ENCODE peak calls at places on chromosomes 7 and 10, in ten cellular contexts. One of them, this sample, is unnamed.

GRCh38 chr10:126160971-126161630 is 227.2 kb downstream of the ADAM12 start:
- DNase-seq in foreskin fibroblast: no peak
- DNase-seq in epithelial cell of esophagus: no peak
- DNase-seq in GM10248: no peak
- DNase-seq in heart left ventricle: no peak
- DNase-seq in SK-N-SH: no peak
- DNase-seq in lower lobe of right lung: no peak
- DNase-seq in uterus: no peak
- DNase-seq in psoas muscle: no peak
- DNase-seq in neural crest cell: no peak
- DNase-seq in this sample: no peak

GRCh38 chr10:73772280-73773151 is 9.3 kb upstream of the CHCHD1 start:
- DNase-seq in foreskin fibroblast: peak; percentile 87
- DNase-seq in epithelial cell of esophagus: peak; percentile 79
- DNase-seq in GM10248: peak; percentile 82
- DNase-seq in heart left ventricle: peak; percentile 90
- DNase-seq in SK-N-SH: peak; percentile 95
- DNase-seq in lower lobe of right lung: peak; percentile 91
- DNase-seq in uterus: peak; percentile 89
- DNase-seq in psoas muscle: peak; percentile 90
- DNase-seq in neural crest cell: peak; percentile 85
- DNase-seq in this sample: peak; percentile 97

GRCh38 chr10:93752761-93753160 is 5.0 kb upstream of the LGI1 start:
- DNase-seq in foreskin fibroblast: peak; percentile 60
- DNase-seq in epithelial cell of esophagus: peak; percentile 73
- DNase-seq in GM10248: no peak
- DNase-seq in heart left ventricle: no peak
- DNase-seq in SK-N-SH: no peak
- DNase-seq in lower lobe of right lung: no peak
- DNase-seq in uterus: no peak
- DNase-seq in psoas muscle: no peak
- DNase-seq in neural crest cell: no peak
- DNase-seq in this sample: no peak

GRCh38 chr10:73366381-73367298 is 8.0 kb upstream of the CFAP70 start:
- DNase-seq in foreskin fibroblast: no peak
- DNase-seq in epithelial cell of esophagus: no peak
- DNase-seq in GM10248: peak; percentile 16
- DNase-seq in heart left ventricle: no peak
- DNase-seq in SK-N-SH: no peak
- DNase-seq in lower lobe of right lung: no peak
- DNase-seq in uterus: no peak
- DNase-seq in psoas muscle: no peak
- DNase-seq in neural crest cell: no peak
- DNase-seq in this sample: peak; percentile 46

GRCh38 chr7:48033922-48034321 is 1.4 kb upstream of the C7orf57 start:
- DNase-seq in foreskin fibroblast: no peak
- DNase-seq in epithelial cell of esophagus: peak; percentile 34
- DNase-seq in GM10248: no peak
- DNase-seq in heart left ventricle: no peak
- DNase-seq in SK-N-SH: no peak
- DNase-seq in lower lobe of right lung: no peak
- DNase-seq in uterus: no peak
- DNase-seq in psoas muscle: no peak
- DNase-seq in neural crest cell: no peak
- DNase-seq in this sample: no peak

GRCh38 chr10:102649770-102650654 is 5.7 kb downstream of the TRIM8 start:
- DNase-seq in foreskin fibroblast: no peak
- DNase-seq in epithelial cell of esophagus: no peak
- DNase-seq in GM10248: no peak
- DNase-seq in heart left ventricle: no peak
- DNase-seq in SK-N-SH: peak; percentile 55
- DNase-seq in lower lobe of right lung: no peak
- DNase-seq in uterus: no peak
- DNase-seq in psoas muscle: peak; percentile 53
- DNase-seq in neural crest cell: no peak
- DNase-seq in this sample: no peak

GRCh38 chr7:99224263-99224947 is 16.5 kb upstream of the KPNA7 start:
- DNase-seq in foreskin fibroblast: no peak
- DNase-seq in epithelial cell of esophagus: peak; percentile 97
- DNase-seq in GM10248: no peak
- DNase-seq in heart left ventricle: no peak
- DNase-seq in SK-N-SH: no peak
- DNase-seq in lower lobe of right lung: no peak
- DNase-seq in uterus: no peak
- DNase-seq in psoas muscle: no peak
- DNase-seq in neural crest cell: no peak
- DNase-seq in this sample: no peak

GRCh38 chr10:71346731-71347130 is 27.7 kb downstream of the SLC29A3 start:
- DNase-seq in foreskin fibroblast: no peak
- DNase-seq in epithelial cell of esophagus: no peak
- DNase-seq in GM10248: no peak
- DNase-seq in heart left ventricle: no peak
- DNase-seq in SK-N-SH: no peak
- DNase-seq in lower lobe of right lung: no peak
- DNase-seq in uterus: no peak
- DNase-seq in psoas muscle: no peak
- DNase-seq in neural crest cell: no peak
- DNase-seq in this sample: no peak

GRCh38 chr7:47942132-47942531 is 6.1 kb downstream of the PKD1L1 start:
- DNase-seq in foreskin fibroblast: no peak
- DNase-seq in epithelial cell of esophagus: no peak
- DNase-seq in GM10248: no peak
- DNase-seq in heart left ventricle: no peak
- DNase-seq in SK-N-SH: no peak
- DNase-seq in lower lobe of right lung: no peak
- DNase-seq in uterus: no peak
- DNase-seq in psoas muscle: no peak
- DNase-seq in neural crest cell: no peak
- DNase-seq in this sample: peak; percentile 18

GRCh38 chr10:9331583-9332008 is 1277.1 kb downstream of the GATA3 start:
- DNase-seq in foreskin fibroblast: peak; percentile 19
- DNase-seq in epithelial cell of esophagus: peak; percentile 65
- DNase-seq in GM10248: peak; percentile 54
- DNase-seq in heart left ventricle: no peak
- DNase-seq in SK-N-SH: peak; percentile 56
- DNase-seq in lower lobe of right lung: no peak
- DNase-seq in uterus: no peak
- DNase-seq in psoas muscle: no peak
- DNase-seq in neural crest cell: no peak
- DNase-seq in this sample: no peak

GRCh38 chr10:88987243-88987726 is 3.3 kb upstream of the FAS start:
- DNase-seq in foreskin fibroblast: no peak
- DNase-seq in epithelial cell of esophagus: no peak
- DNase-seq in GM10248: no peak
- DNase-seq in heart left ventricle: no peak
- DNase-seq in SK-N-SH: no peak
- DNase-seq in lower lobe of right lung: no peak
- DNase-seq in uterus: no peak
- DNase-seq in psoas muscle: no peak
- DNase-seq in neural crest cell: no peak
- DNase-seq in this sample: no peak

GRCh38 chr7:51426163-51426562 is 109.6 kb upstream of the COBL start:
- DNase-seq in foreskin fibroblast: no peak
- DNase-seq in epithelial cell of esophagus: no peak
- DNase-seq in GM10248: no peak
- DNase-seq in heart left ventricle: no peak
- DNase-seq in SK-N-SH: no peak
- DNase-seq in lower lobe of right lung: no peak
- DNase-seq in uterus: no peak
- DNase-seq in psoas muscle: no peak
- DNase-seq in neural crest cell: no peak
- DNase-seq in this sample: no peak

GRCh38 chr7:51430480-51431086 is 114.0 kb upstream of the COBL start:
- DNase-seq in foreskin fibroblast: no peak
- DNase-seq in epithelial cell of esophagus: peak; percentile 53
- DNase-seq in GM10248: peak; percentile 57
- DNase-seq in heart left ventricle: no peak
- DNase-seq in SK-N-SH: peak; percentile 79
- DNase-seq in lower lobe of right lung: no peak
- DNase-seq in uterus: no peak
- DNase-seq in psoas muscle: no peak
- DNase-seq in neural crest cell: peak; percentile 70
- DNase-seq in this sample: no peak

DNA sequence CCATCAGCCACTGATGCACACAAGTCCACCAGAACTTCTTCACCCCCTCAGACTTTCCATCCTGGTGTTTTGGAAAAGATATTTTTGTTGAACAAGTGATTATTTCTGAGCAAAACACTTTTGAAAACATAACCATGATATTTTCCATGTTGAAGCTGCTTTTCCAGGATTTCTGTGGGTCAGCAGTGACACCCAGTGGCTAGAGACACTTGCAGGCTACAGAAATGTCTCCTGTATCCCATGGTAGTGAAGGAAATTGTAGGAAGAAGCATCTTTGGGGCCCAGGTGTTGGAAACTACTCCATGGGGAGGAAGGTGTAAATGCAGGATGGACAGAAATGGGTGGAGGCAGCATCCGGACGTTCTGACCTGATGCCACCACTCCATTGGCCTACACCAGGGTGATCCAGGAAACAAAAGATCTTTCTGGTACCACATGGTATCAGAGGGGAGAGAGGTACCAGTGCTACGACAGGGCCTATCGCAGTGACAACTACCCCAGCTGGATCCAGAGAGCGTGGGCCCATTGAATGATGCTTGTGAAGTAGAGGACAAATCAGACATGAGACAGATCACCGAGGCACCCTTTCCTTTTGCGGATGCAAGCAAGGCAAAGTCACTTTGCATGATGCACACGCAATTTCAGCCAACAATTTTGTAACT is 111.7 kb upstream of the COBL start:
- DNase-seq in foreskin fibroblast: no peak
- DNase-seq in epithelial cell of esophagus: peak; percentile 15
- DNase-seq in GM10248: no peak
- DNase-seq in heart left ventricle: no peak
- DNase-seq in SK-N-SH: no peak
- DNase-seq in lower lobe of right lung: no peak
- DNase-seq in uterus: no peak
- DNase-seq in psoas muscle: no peak
- DNase-seq in neural crest cell: no peak
- DNase-seq in this sample: no peak
- TF ChIP-seq CTCF in foreskin fibroblast: no peak
- TF ChIP-seq CTCF in epithelial cell of esophagus: peak; percentile 53
- TF ChIP-seq CTCF in GM10248: no peak
- TF ChIP-seq CTCF in heart left ventricle: no peak
- TF ChIP-seq CTCF in SK-N-SH: peak; percentile 16
- TF ChIP-seq CTCF in lower lobe of right lung: no peak
- TF ChIP-seq CTCF in uterus: no peak
- TF ChIP-seq CTCF in psoas muscle: no peak
- TF ChIP-seq CTCF in neural crest cell: peak; percentile 68
- TF ChIP-seq CTCF in this sample: no peak

DNA sequence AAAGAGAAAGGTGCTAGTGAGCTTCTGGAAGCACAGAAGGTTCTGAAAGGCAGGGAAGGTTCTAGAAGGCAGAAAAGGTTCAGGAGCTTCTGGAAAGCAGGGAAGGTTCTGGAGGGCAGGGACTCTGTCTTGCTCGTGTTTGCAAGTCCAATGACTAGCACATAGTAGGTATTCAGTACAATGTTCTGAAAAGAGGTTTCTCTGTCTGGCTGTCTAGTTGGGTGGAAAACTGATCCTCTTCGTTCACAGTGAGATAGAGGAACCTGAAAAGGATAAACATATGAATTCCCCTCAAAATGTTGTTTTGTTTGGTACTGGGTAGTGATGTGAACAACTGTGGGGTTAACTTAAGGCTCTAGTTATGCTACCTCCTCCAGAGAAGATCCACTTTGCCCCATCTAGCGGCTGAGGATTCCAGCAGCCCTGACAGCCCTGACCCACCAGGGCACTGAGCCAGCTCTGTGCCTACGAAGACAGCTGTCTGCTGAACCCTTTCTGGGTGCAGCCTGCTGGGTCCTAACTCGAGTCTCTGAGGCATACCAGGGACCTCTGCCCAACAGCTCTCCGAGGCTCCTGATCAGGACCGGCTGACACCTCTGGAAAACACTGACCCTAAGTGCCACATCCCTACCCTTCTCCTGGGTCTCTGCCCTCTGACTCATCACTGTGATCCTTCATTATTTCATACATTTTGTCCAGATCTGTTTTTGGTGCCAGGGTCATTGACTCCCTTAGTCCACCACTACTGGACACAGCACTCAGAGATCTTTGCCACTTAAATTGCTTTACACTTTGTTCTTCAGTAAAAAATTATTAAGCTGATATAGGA is 15.4 kb downstream of the PTPRN2 start:
- DNase-seq in foreskin fibroblast: no peak
- DNase-seq in epithelial cell of esophagus: no peak
- DNase-seq in GM10248: no peak
- DNase-seq in heart left ventricle: no peak
- DNase-seq in SK-N-SH: peak; percentile 84
- DNase-seq in lower lobe of right lung: no peak
- DNase-seq in uterus: no peak
- DNase-seq in psoas muscle: no peak
- DNase-seq in neural crest cell: no peak
- DNase-seq in this sample: no peak
- TF ChIP-seq CTCF in foreskin fibroblast: no peak
- TF ChIP-seq CTCF in epithelial cell of esophagus: no peak
- TF ChIP-seq CTCF in GM10248: no peak
- TF ChIP-seq CTCF in heart left ventricle: no peak
- TF ChIP-seq CTCF in SK-N-SH: no peak
- TF ChIP-seq CTCF in lower lobe of right lung: no peak
- TF ChIP-seq CTCF in uterus: no peak
- TF ChIP-seq CTCF in psoas muscle: no peak
- TF ChIP-seq CTCF in neural crest cell: no peak
- TF ChIP-seq CTCF in this sample: no peak

GRCh38 chr10:34262965-34263364 is 552.1 kb downstream of the PARD3 start:
- DNase-seq in foreskin fibroblast: no peak
- DNase-seq in epithelial cell of esophagus: no peak
- DNase-seq in GM10248: no peak
- DNase-seq in heart left ventricle: no peak
- DNase-seq in SK-N-SH: no peak
- DNase-seq in lower lobe of right lung: no peak
- DNase-seq in uterus: no peak
- DNase-seq in psoas muscle: no peak
- DNase-seq in neural crest cell: no peak
- DNase-seq in this sample: no peak
- TF ChIP-seq CTCF in foreskin fibroblast: no peak
- TF ChIP-seq CTCF in epithelial cell of esophagus: no peak
- TF ChIP-seq CTCF in GM10248: no peak
- TF ChIP-seq CTCF in heart left ventricle: no peak
- TF ChIP-seq CTCF in SK-N-SH: peak; percentile 23
- TF ChIP-seq CTCF in lower lobe of right lung: no peak
- TF ChIP-seq CTCF in uterus: no peak
- TF ChIP-seq CTCF in psoas muscle: no peak
- TF ChIP-seq CTCF in neural crest cell: no peak
- TF ChIP-seq CTCF in this sample: no peak

DNA sequence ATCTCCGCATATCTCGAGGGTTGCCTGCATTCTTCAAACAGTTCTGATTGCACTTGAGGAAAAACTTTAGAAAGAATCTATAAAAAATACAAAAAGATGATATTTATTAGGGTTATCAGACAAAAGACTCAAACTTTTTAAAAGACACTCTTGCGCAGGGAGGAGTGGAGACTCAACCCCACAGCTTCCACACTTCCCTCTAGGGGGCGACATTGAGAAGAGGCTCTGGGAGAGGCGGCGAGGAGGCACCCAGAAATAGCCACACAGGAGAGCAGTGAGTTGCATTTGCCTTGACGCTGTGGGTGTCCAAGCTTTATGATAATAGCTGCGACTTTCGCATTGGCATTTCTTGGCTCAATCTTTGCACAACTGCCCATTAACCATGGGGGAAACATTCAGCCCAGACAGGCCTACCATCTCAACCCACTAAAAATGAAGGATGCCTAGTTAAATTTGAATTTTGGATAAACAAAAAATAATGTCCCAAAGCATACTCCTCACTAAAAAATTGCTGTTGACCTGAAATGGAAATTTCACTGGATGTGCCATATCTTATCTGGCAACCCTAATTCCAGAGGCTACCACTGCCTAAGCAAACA is 86.2 kb downstream of the EBF3 start:
- DNase-seq in foreskin fibroblast: no peak
- DNase-seq in epithelial cell of esophagus: no peak
- DNase-seq in GM10248: peak; percentile 39
- DNase-seq in heart left ventricle: no peak
- DNase-seq in SK-N-SH: peak; percentile 50
- DNase-seq in lower lobe of right lung: no peak
- DNase-seq in uterus: no peak
- DNase-seq in psoas muscle: peak; percentile 62
- DNase-seq in neural crest cell: peak; percentile 42
- DNase-seq in this sample: no peak
- TF ChIP-seq CTCF in foreskin fibroblast: peak; percentile 25
- TF ChIP-seq CTCF in epithelial cell of esophagus: no peak
- TF ChIP-seq CTCF in GM10248: peak; percentile 49
- TF ChIP-seq CTCF in heart left ventricle: peak; percentile 38
- TF ChIP-seq CTCF in SK-N-SH: peak; percentile 13
- TF ChIP-seq CTCF in lower lobe of right lung: peak; percentile 52
- TF ChIP-seq CTCF in uterus: peak; percentile 11
- TF ChIP-seq CTCF in psoas muscle: peak; percentile 55
- TF ChIP-seq CTCF in neural crest cell: peak; percentile 59
- TF ChIP-seq CTCF in this sample: no peak